ENCODE peak calls at places on chromosomes 5 and 9, in eight cellular contexts. L is Panc1; R is A549; A is MM.1S; K is cardiac muscle cell; T is adipocyte; B is GM23338; X is CD8-positive, alpha-beta T cell. I is an unnamed sample.

GRCh38 chr5:170749911-170750431 is 33.6 kb upstream of the GABRP start:
- DNase-seq in X (no peak), T (no peak), A (no peak), K (no peak), B (no peak), L (no peak), R (no peak), I (no peak)

GRCh38 chr9:113511856-113512761 is 48.6 kb downstream of the RGS3 start:
- DNase-seq in T (peak), B (no peak), R (no peak), A (no peak), L (no peak), X (peak), K (no peak), I (no peak)

GRCh38 chr5:109689740-109690455 is at the start of gene MAN2A1:
- DNase-seq in K (peak), B (peak), T (peak), R (peak), L (no peak), X (peak), A (peak), I (peak)

GRCh38 chr5:145811834-145812625 is 23.1 kb downstream of the PRELID2 start:
- DNase-seq in T (peak), L (no peak), B (peak), X (no peak), R (peak), K (peak), A (no peak), I (no peak)

GRCh38 chr5:32865475-32865874 is 154.4 kb downstream of the NPR3 start:
- DNase-seq in L (no peak), B (no peak), X (no peak), A (peak), K (no peak), T (peak), R (no peak), I (no peak)

GRCh38 chr5:83097582-83098265 is 20.4 kb downstream of the XRCC4 start:
- DNase-seq in B (no peak), A (no peak), T (no peak), K (peak), L (no peak), R (no peak), X (no peak), I (no peak)

GRCh38 chr5:56900858-56901578 is 8.4 kb upstream of the SETD9 start:
- DNase-seq in T (peak), L (no peak), B (peak), A (peak), K (peak), X (peak), R (peak), I (no peak)

GRCh38 chr9:105053209-105053652 is 125.3 kb upstream of the ABCA1 start:
- DNase-seq in B (no peak), A (no peak), X (no peak), K (no peak), L (no peak), R (peak), T (peak), I (no peak)

GRCh38 chr5:2711446-2712425 is 39.7 kb downstream of the IRX2 start:
- DNase-seq in A (no peak), B (no peak), X (no peak), R (no peak), L (no peak), T (no peak), K (no peak), I (no peak)

GRCh38 chr9:137956039-137956438 is 78.5 kb downstream of the CACNA1B start:
- DNase-seq in R (no peak), K (no peak), T (no peak), A (no peak), B (no peak), L (no peak), X (no peak), I (no peak)

GRCh38 chr9:137955586-137955985 is 78.0 kb downstream of the CACNA1B start:
- DNase-seq in T (no peak), K (no peak), A (no peak), R (no peak), X (no peak), L (no peak), B (no peak), I (no peak)

GRCh38 chr9:137953683-137954438 is 76.3 kb downstream of the CACNA1B start:
- DNase-seq in K (no peak), L (no peak), B (no peak), T (no peak), X (no peak), R (no peak), A (no peak), I (no peak)

GRCh38 chr9:137955224-137955570 is 77.6 kb downstream of the CACNA1B start:
- DNase-seq in X (no peak), K (no peak), L (no peak), T (no peak), R (no peak), A (no peak), B (no peak), I (no peak)

GRCh38 chr9:137956688-137957385 is 79.3 kb downstream of the CACNA1B start:
- DNase-seq in B (no peak), K (no peak), T (no peak), L (no peak), R (peak), A (no peak), X (no peak), I (no peak)
- H3K4me3 ChIP-seq in B (no peak), K (no peak), T (no peak), L (no peak), R (no peak), A (no peak), X (no peak), I (no peak)

GRCh38 chr5:93588586-93589347 is 5.7 kb downstream of the NR2F1 start:
- DNase-seq in K (no peak), T (no peak), L (no peak), A (no peak), X (no peak), B (no peak), R (no peak), I (no peak)
- H3K4me3 ChIP-seq in K (no peak), T (no peak), L (peak), A (no peak), X (no peak), B (peak), R (no peak), I (no peak)

DNA sequence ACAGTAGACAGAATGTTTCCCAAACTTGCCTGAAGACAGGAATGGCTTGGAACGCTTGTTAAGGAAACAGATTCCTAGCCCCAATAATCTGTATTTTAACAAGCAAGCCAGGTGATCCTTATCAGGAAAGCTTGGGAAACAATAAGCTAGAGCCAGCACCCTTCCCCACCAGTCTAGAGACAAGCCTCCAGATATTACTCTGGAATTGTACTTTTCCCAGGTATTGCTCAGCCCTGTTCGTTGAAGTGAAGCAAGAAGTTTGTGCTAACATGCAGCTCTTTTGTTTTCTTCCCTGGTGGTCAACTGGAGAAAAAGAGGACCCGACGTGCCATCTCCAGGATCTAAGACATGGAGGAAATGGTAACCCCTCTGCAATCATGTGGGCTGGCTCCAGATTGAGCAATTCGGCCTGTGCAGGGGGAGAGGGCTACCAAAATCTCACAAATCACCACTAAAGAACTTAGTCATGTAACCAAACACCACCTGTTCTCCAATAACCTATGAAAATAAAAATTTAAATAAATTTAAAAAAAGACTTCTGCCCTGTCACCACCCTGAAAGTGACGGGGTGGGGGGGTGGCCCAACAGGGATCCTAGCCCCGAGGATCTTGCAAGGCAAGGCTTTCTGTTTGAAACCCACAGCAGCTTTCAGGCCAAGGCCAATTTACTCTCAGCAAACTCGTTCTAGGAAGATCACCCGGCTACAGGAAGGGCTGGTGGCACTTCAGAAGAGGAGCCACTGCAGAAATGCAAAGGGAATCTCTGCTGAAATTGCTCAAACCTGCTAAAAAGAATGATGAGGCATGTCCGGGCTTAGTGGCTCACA is 48.6 kb downstream of the SHB start:
- DNase-seq in A (no peak), L (no peak), R (no peak), K (no peak), X (no peak), T (no peak), B (no peak), I (no peak)
- H3K4me3 ChIP-seq in A (no peak), L (no peak), R (no peak), K (no peak), X (no peak), T (no peak), B (no peak), I (no peak)

GRCh38 chr5:81068063-81068462 is 107.9 kb downstream of the RASGRF2 start:
- DNase-seq in X (no peak), A (no peak), L (no peak), B (no peak), R (no peak), T (no peak), K (no peak), I (no peak)

GRCh38 chr5:81067406-81067805 is 107.2 kb downstream of the RASGRF2 start:
- DNase-seq in R (no peak), T (peak), L (no peak), A (no peak), K (no peak), B (no peak), X (no peak), I (no peak)

GRCh38 chr5:81068635-81069034 is 108.5 kb downstream of the RASGRF2 start:
- DNase-seq in T (no peak), K (no peak), L (no peak), B (peak), A (no peak), R (no peak), X (no peak), I (no peak)

GRCh38 chr5:81066102-81066501 is 105.9 kb downstream of the RASGRF2 start:
- DNase-seq in X (no peak), A (no peak), B (no peak), T (no peak), L (no peak), R (no peak), K (no peak), I (no peak)

DNA sequence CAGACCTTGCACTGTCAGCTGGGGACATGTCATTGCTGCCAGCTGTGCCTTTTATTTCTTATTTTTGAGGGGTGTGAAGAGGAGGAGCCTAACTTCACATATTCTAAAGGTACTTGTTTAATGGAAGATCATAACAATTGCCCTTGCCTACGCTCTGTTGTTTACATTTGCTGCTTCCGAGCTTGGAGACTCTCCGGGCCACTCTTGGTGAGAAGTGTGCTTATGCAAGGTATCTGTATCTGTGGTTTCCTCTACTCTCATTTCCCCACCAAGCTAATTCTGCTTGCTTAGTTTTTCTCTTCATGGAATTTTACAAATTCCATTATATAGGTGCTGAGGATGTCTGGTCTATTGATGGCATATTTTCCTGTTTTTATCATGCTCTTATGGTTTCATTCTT is 105.3 kb downstream of the RASGRF2 start:
- DNase-seq in A (no peak), B (no peak), T (no peak), R (no peak), X (no peak), K (no peak), L (no peak), I (no peak)
- H3K4me3 ChIP-seq in A (no peak), B (no peak), T (no peak), R (no peak), X (no peak), K (no peak), L (no peak), I (no peak)

I was measured in thoracic aorta.